ENCODE peak calls at places on chromosomes 1 and 21, in four cellular contexts. D is GM23338, B is heart left ventricle, V is right lobe of liver. H is an unnamed sample.

GRCh38 chr1:64340361-64340760 is 129.6 kb upstream of the CACHD1 start:
- DNase-seq in D (no peak), V (no peak), B (no peak), H (no peak)

GRCh38 chr1:93180723-93181613 is at the start of gene CCDC18:
- DNase-seq in D (peak), V (no peak), B (no peak), H (no peak)

GRCh38 chr1:20124451-20125057 is 5.2 kb upstream of the PLA2G2D start:
- DNase-seq in D (no peak), B (no peak), V (no peak), H (peak)

GRCh38 chr1:206655471-206655882 is 20.1 kb downstream of the DYRK3 start:
- DNase-seq in V (no peak), B (peak), D (no peak), H (no peak)

GRCh38 chr1:206714331-206715058 is 29.8 kb downstream of the MAPKAPK2 start:
- DNase-seq in B (no peak), D (no peak), V (no peak), H (no peak)

GRCh38 chr1:35825255-35825654 is 17.4 kb downstream of the AGO4 start:
- DNase-seq in V (no peak), B (no peak), D (no peak), H (no peak)

GRCh38 chr21:45098867-45099266 is 24.5 kb downstream of the ADARB1 start:
- DNase-seq in B (no peak), D (peak), V (no peak), H (no peak)

GRCh38 chr21:32940079-32941014 is 85.4 kb upstream of the OLIG2 start:
- DNase-seq in D (peak), V (no peak), B (peak), H (peak)

GRCh38 chr1:246695136-246695535 is 29.1 kb upstream of the SCCPDH start:
- DNase-seq in B (no peak), D (no peak), V (no peak), H (no peak)

GRCh38 chr1:9643351-9644256 is 7.9 kb upstream of the PIK3CD start:
- DNase-seq in D (no peak), V (no peak), B (no peak), H (no peak)

GRCh38 chr1:152699746-152700145 is 1.6 kb downstream of the LCE2A start:
- DNase-seq in B (no peak), V (no peak), D (no peak), H (no peak)

GRCh38 chr1:6625579-6626149 is 996 bp downstream of the THAP3 start:
- DNase-seq in D (no peak), V (no peak), B (no peak), H (no peak)

GRCh38 chr1:29162476-29163138 is 19.1 kb downstream of the SRSF4 start:
- DNase-seq in V (no peak), D (no peak), B (peak), H (no peak)

GRCh38 chr1:228268891-228269285 is 61.0 kb downstream of the OBSCN start:
- DNase-seq in D (no peak), V (no peak), B (no peak), H (no peak)

GRCh38 chr1:54109131-54110105 is 43.4 kb downstream of the CDCP2 start:
- DNase-seq in V (no peak), D (no peak), B (no peak), H (no peak)

GRCh38 chr1:241695454-241696171 is 43.5 kb downstream of the WDR64 start:
- DNase-seq in B (no peak), V (no peak), D (no peak), H (no peak)

GRCh38 chr1:61227857-61228557 is 145.6 kb downstream of the NFIA start:
- DNase-seq in B (no peak), V (no peak), D (no peak), H (no peak)

GRCh38 chr1:15476927-15477326 is 1.0 kb downstream of the CELA2B start:
- DNase-seq in B (no peak), D (peak), V (no peak), H (no peak)

GRCh38 chr1:66850989-66851388 is 49.9 kb upstream of the INSL5 start:
- DNase-seq in V (no peak), B (no peak), D (no peak), H (no peak)

GRCh38 chr21:34880401-34880800 is 168.7 kb downstream of the RUNX1 start:
- DNase-seq in B (no peak), D (no peak), V (no peak), H (no peak)

GRCh38 chr1:184930232-184930631 is 44.1 kb downstream of the NIBAN1 start:
- DNase-seq in D (no peak), V (no peak), B (no peak), H (no peak)

GRCh38 chr1:228277491-228278431 is 69.9 kb downstream of the OBSCN start:
- DNase-seq in D (no peak), V (no peak), B (no peak), H (peak)

GRCh38 chr1:191831572-191831971 is 326.7 kb upstream of the RGS18 start:
- DNase-seq in B (no peak), D (peak), V (no peak), H (no peak)

GRCh38 chr1:99527078-99527477 is 118.8 kb upstream of the PALMD start:
- DNase-seq in V (no peak), D (peak), B (no peak), H (no peak)

GRCh38 chr1:54596756-54597155 is 26.6 kb downstream of the FAM151A start:
- DNase-seq in V (no peak), D (no peak), B (no peak), H (no peak)

GRCh38 chr1:24591781-24592180 is 35.9 kb downstream of the NCMAP start:
- DNase-seq in B (no peak), V (no peak), D (no peak), H (no peak)

GRCh38 chr21:28633803-28634572 is 358.7 kb downstream of the LTN1 start:
- DNase-seq in V (no peak), B (peak), D (no peak), H (no peak)

GRCh38 chr1:9416506-9416905 is 122.8 kb upstream of the SLC25A33 start:
- DNase-seq in D (no peak), B (no peak), V (no peak), H (no peak)

GRCh38 chr1:151990856-151991198 is 2.8 kb downstream of the S100A10 start:
- DNase-seq in B (peak), V (no peak), D (no peak), H (no peak)

GRCh38 chr1:156821801-156822200 is 5.2 kb upstream of the SH2D2A start:
- DNase-seq in B (no peak), D (no peak), V (no peak), H (no peak)

GRCh38 chr1:48025076-48025475 is 27.9 kb upstream of the TRABD2B start:
- DNase-seq in V (no peak), D (no peak), B (no peak), H (no peak)

GRCh38 chr1:116407033-116407432 is 34.0 kb downstream of the ATP1A1 start:
- DNase-seq in D (no peak), B (no peak), V (no peak), H (no peak)

GRCh38 chr1:61641578-61642336 is 83.2 kb downstream of the TM2D1 start:
- DNase-seq in V (peak), B (peak), D (peak), H (peak)

GRCh38 chr1:157566484-157567300 is 14.4 kb upstream of the FCRL5 start:
- DNase-seq in V (no peak), D (peak), B (no peak), H (no peak)

GRCh38 chr1:8629241-8630091 is 188.0 kb downstream of the RERE start:
- DNase-seq in D (no peak), B (no peak), V (no peak), H (peak)

GRCh38 chr1:2163205-2163604 is 31.4 kb downstream of the FAAP20 start:
- DNase-seq in V (no peak), D (no peak), B (no peak), H (no peak)
- TF ChIP-seq CTCF in V (no peak), D (no peak), B (no peak), H (peak)

DNA sequence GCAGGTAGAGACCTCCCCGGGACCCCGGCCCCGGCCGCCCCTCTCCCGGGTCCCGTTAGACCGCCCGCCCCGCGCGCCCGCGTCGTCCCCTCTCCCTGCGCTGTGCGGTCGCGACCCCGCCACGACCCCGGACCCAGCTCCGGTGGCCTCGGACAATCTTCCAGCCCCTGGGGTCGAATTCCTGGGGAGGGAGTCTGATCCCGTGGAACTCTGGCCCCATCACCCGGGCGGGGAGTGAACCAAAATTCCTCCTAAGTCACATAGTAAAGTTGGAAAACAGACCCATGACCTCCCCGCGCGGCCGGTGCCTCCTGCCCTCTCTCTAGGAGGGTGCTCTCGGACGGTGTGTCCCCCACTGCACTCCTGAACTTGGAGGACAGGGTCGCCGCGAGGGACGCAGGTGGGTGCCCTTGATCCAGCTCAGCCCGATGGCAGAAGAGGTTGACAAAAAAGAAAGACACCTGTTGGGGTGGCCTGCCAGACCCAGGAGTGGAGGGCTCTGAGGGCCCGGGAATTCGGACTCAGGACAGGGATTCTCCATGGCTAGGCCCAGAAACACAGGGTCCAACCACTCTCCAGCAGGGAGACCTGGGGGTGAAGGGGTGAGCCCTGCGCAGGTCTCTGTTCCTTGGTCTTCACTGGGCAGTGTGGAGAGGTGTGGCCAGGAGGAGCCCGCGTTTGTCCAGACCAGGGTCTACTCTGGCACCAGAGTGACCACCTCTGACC is 451 bp downstream of the ADAMTSL4 start:
- DNase-seq in V (peak), D (peak), B (peak), H (no peak)
- TF ChIP-seq CTCF in V (no peak), D (no peak), B (peak), H (no peak)

GRCh38 chr1:180507826-180508724 is 5.7 kb upstream of the ACBD6 start:
- DNase-seq in B (no peak), D (no peak), V (no peak), H (no peak)
- TF ChIP-seq CTCF in B (no peak), D (no peak), V (no peak), H (no peak)

GRCh38 chr1:160768295-160768657 is 27.7 kb upstream of the LY9 start:
- DNase-seq in D (peak), V (peak), B (peak), H (peak)
- TF ChIP-seq CTCF in D (peak), V (peak), B (peak), H (peak)

GRCh38 chr1:204927673-204928641 is 57.3 kb downstream of the NFASC start:
- DNase-seq in B (no peak), V (no peak), D (peak), H (no peak)
- TF ChIP-seq CTCF in B (no peak), V (no peak), D (peak), H (no peak)

GRCh38 chr1:101239095-101240040 is 2.5 kb downstream of the S1PR1 start:
- DNase-seq in V (no peak), D (no peak), B (peak), H (no peak)
- TF ChIP-seq CTCF in V (no peak), D (no peak), B (no peak), H (peak)

GRCh38 chr1:50704126-50704525 is 255.9 kb downstream of the FAF1 start:
- DNase-seq in D (peak), V (no peak), B (no peak), H (no peak)
- TF ChIP-seq CTCF in D (peak), V (peak), B (peak), H (peak)

DNA sequence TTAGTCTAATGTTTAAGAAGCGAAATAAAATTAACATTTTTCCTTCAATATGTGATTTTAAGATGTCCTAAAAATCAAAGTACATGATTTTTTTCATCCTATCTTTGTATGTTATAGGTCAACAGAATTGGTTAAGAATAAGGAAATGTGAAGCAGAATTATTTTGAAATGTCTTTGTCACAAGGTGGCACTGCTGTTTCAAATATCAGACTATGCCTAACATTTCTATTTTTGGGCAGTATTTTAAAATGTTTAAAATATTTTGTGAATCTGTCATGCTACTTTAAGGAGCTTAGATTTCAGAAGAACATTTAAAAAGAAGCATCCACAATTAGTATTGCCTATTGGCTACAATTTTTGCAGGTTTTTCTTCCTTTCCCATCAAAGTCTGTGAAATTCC is 38.7 kb downstream of the AMY1C start:
- DNase-seq in D (peak), B (no peak), V (no peak), H (no peak)
- TF ChIP-seq CTCF in D (peak), B (no peak), V (no peak), H (no peak)

H was measured in CD14-positive monocyte.